ENCODE peak calls at places on chromosomes 12 and 14, in nine cellular contexts. B, K, V, O, H, M, U, T and R are unnamed samples.

GRCh38 chr12:71092290-71092689 is 65.5 kb downstream of the TSPAN8 start:
- DNase-seq in B (no peak), K (no peak), V (no peak), O (no peak), H (no peak), M (no peak), U (no peak), T (peak), R (peak)

GRCh38 chr14:77979666-77980351 is 179.9 kb downstream of the ADCK1 start:
- DNase-seq in B (no peak), K (no peak), V (no peak), O (peak), H (no peak), M (no peak), U (no peak), T (no peak), R (no peak)

GRCh38 chr12:3405821-3406220 is 85.2 kb upstream of the PRMT8 start:
- DNase-seq in B (peak), K (no peak), V (no peak), O (no peak), H (no peak), M (no peak), U (no peak), T (no peak), R (no peak)

GRCh38 chr12:109477963-109478315 is 505 bp downstream of the UBE3B start:
- DNase-seq in B (no peak), K (no peak), V (no peak), O (no peak), H (no peak), M (no peak), U (no peak), T (no peak), R (no peak)

GRCh38 chr14:64723691-64724577 is 19.7 kb downstream of the PLEKHG3 start:
- DNase-seq in B (no peak), K (no peak), V (no peak), O (peak), H (peak), M (peak), U (peak), T (no peak), R (peak)

GRCh38 chr12:67716817-67717216 is 68.3 kb downstream of the DYRK2 start:
- DNase-seq in B (peak), K (no peak), V (no peak), O (no peak), H (no peak), M (no peak), U (no peak), T (no peak), R (no peak)

GRCh38 chr12:125518074-125518473 is 452.8 kb downstream of the AACS start:
- DNase-seq in B (no peak), K (no peak), V (no peak), O (no peak), H (no peak), M (no peak), U (no peak), T (no peak), R (no peak)

GRCh38 chr14:33699300-33699699 is 251.6 kb downstream of the EGLN3 start:
- DNase-seq in B (no peak), K (no peak), V (no peak), O (no peak), H (no peak), M (no peak), U (no peak), T (no peak), R (no peak)

GRCh38 chr14:23930742-23931141 is 22.8 kb upstream of the DHRS4 start:
- DNase-seq in B (no peak), K (peak), V (no peak), O (no peak), H (no peak), M (no peak), U (no peak), T (no peak), R (no peak)

GRCh38 chr14:32230181-32230580 is 27.1 kb upstream of the RNU6-8 start:
- DNase-seq in B (no peak), K (peak), V (no peak), O (no peak), H (no peak), M (no peak), U (no peak), T (no peak), R (peak)

GRCh38 chr14:19993438-19993837 is 8.5 kb upstream of the OR4Q2 start:
- DNase-seq in B (no peak), K (no peak), V (no peak), O (no peak), H (no peak), M (no peak), U (no peak), T (no peak), R (no peak)

GRCh38 chr14:60111732-60112131 is 20.0 kb downstream of the PCNX4 start:
- DNase-seq in B (no peak), K (no peak), V (no peak), O (no peak), H (no peak), M (no peak), U (no peak), T (no peak), R (no peak)